ENCODE peak calls at places on chromosome 6, in seven cellular contexts. R, E, M, H, B, Q and C are unnamed samples.

GRCh38 chr6:148414836-148415235 is 72.2 kb downstream of the SASH1 start:
- DNase-seq in H (no peak), Q (no peak), M (peak; percentile 41), E (no peak), B (no peak), R (no peak), C (no peak)

GRCh38 chr6:28606424-28607391 is 81.0 kb downstream of the GPX5 start:
- DNase-seq in E (no peak), H (peak; percentile 25), Q (peak; percentile 81), M (no peak), R (no peak), B (peak; percentile 60), C (no peak)

GRCh38 chr6:5300206-5300764 is 39.0 kb downstream of the FARS2 start:
- DNase-seq in H (no peak), Q (no peak), M (no peak), B (no peak), E (no peak), R (no peak), C (no peak)

GRCh38 chr6:13664703-13665352 is 46.8 kb downstream of the RANBP9 start:
- DNase-seq in B (no peak), H (no peak), Q (no peak), R (no peak), E (no peak), M (no peak), C (no peak)

GRCh38 chr6:169527306-169527705 is 174.5 kb downstream of the WDR27 start:
- DNase-seq in M (no peak), Q (no peak), H (no peak), R (no peak), E (no peak), B (no peak), C (no peak)

GRCh38 chr6:90479603-90479926 is 107.3 kb downstream of the MAP3K7 start:
- DNase-seq in E (no peak), R (no peak), B (no peak), Q (no peak), H (no peak), M (no peak), C (no peak)

GRCh38 chr6:83038246-83038645 is 27.4 kb downstream of the UBE3D start:
- DNase-seq in H (no peak), M (no peak), R (no peak), E (no peak), Q (no peak), B (no peak), C (no peak)

GRCh38 chr6:85459224-85459901 is 9.5 kb downstream of the NT5E start:
- DNase-seq in M (peak; percentile 38), R (no peak), E (no peak), B (no peak), Q (no peak), H (no peak), C (no peak)

GRCh38 chr6:137159912-137160311 is 13.5 kb downstream of the IL22RA2 start:
- DNase-seq in Q (no peak), M (no peak), H (no peak), R (no peak), B (no peak), E (no peak), C (no peak)

GRCh38 chr6:80210618-80211017 is 104.1 kb downstream of the BCKDHB start:
- DNase-seq in H (no peak), B (no peak), M (no peak), E (no peak), Q (peak; percentile 92), R (no peak), C (no peak)

GRCh38 chr6:151068761-151069312 is 170.9 kb upstream of the AKAP12 start:
- DNase-seq in B (no peak), E (no peak), R (no peak), H (no peak), M (peak; percentile 72), Q (no peak), C (no peak)

GRCh38 chr6:151070666-151071065 is 169.1 kb upstream of the AKAP12 start:
- DNase-seq in E (no peak), R (no peak), Q (no peak), B (no peak), M (peak; percentile 56), H (no peak), C (no peak)

GRCh38 chr6:151067684-151068596 is 171.8 kb upstream of the AKAP12 start:
- DNase-seq in B (no peak), E (peak; percentile 64), M (peak; percentile 95), R (peak; percentile 94), Q (no peak), H (no peak), C (peak; percentile 90)

GRCh38 chr6:151069641-151070040 is 170.1 kb upstream of the AKAP12 start:
- DNase-seq in B (no peak), M (no peak), H (no peak), E (no peak), R (no peak), Q (no peak), C (no peak)

GRCh38 chr6:151071295-151071694 is 168.5 kb upstream of the AKAP12 start:
- DNase-seq in E (no peak), R (peak; percentile 67), H (no peak), M (peak; percentile 80), Q (peak; percentile 84), B (no peak), C (no peak)
- H3K4me3 ChIP-seq in E (no peak overlapping the region), R (no peak overlapping the region), H (no peak overlapping the region), M (no peak overlapping the region), Q (no peak overlapping the region), B (no peak overlapping the region), C (no peak overlapping the region)

GRCh38 chr6:36605560-36606391 is 11.6 kb downstream of the SRSF3 start:
- DNase-seq in R (no peak), E (no peak), Q (no peak), M (no peak), B (no peak), H (no peak), C (no peak)

GRCh38 chr6:36605102-36605501 is 10.9 kb downstream of the SRSF3 start:
- DNase-seq in H (no peak), E (no peak), Q (no peak), B (no peak), R (no peak), M (no peak), C (no peak)

GRCh38 chr6:36604090-36605060 is 10.2 kb downstream of the SRSF3 start:
- DNase-seq in R (no peak), E (peak; percentile 14), H (no peak), Q (no peak), M (no peak), B (no peak), C (no peak)

GRCh38 chr6:36600564-36601146 is 6.5 kb downstream of the SRSF3 start:
- DNase-seq in E (no peak), M (no peak), H (no peak), B (no peak), Q (no peak), R (no peak), C (no peak)

DNA sequence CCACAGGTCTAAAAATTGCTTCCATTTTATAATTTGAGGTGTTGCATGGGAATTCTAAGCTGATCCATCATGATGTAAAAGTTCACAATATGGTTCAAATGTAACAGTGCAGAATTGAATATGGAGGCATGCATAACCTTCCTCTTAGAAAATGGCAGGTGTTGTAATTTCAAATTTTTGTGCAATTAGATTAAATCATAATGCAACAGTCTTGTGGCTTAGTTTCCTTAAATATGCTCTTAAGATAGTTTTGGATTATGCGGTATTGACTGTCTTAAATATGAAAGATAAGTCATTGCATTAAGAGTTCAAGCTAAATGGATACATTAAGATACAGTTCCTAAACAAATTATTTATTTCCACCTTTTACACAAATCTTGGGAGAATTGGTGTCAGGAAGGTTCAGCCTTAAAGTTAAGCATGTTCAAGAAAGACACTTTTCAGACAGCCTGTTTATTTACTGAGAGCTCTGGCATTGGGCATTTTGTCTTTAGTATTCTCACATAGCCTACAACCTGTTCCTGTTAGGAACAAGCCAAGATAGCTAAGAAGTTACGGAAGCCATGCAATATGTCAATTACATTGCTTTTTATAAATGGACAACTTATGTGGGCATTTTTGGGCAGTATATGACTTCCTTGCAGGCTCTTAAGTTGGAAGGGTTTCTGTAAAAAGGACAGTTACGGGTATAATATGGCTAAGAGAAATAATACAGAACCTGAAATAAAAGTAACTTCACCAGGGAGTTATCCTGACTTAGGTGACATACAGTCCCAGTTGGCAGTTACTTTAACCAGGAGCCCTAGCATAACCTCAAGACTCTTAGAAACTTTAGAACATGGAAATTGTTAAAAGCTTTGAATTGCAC is 9.3 kb downstream of the SRSF3 start:
- DNase-seq in R (no peak), E (no peak), H (no peak), M (no peak), Q (no peak), B (no peak), C (no peak)
- H3K4me3 ChIP-seq in R (no peak overlapping the region), E (no peak overlapping the region), H (no peak overlapping the region), M (no peak overlapping the region), Q (no peak overlapping the region), B (no peak overlapping the region), C (no peak overlapping the region)

GRCh38 chr6:108562503-108562993 is 1.8 kb downstream of the FOXO3 start:
- DNase-seq in B (peak; percentile 28), R (peak; percentile 82), Q (peak; percentile 72), E (no peak), M (no peak), H (peak; percentile 76), C (peak; percentile 58)

GRCh38 chr6:108563292-108563691 is 2.6 kb downstream of the FOXO3 start:
- DNase-seq in R (no peak), M (no peak), B (no peak), Q (no peak), H (no peak), E (no peak), C (no peak)

GRCh38 chr6:108565091-108565766 is 4.5 kb downstream of the FOXO3 start:
- DNase-seq in M (no peak), E (no peak), B (no peak), H (no peak), Q (no peak), R (no peak), C (no peak)

GRCh38 chr6:108565893-108566292 is 5.2 kb downstream of the FOXO3 start:
- DNase-seq in R (peak; percentile 73), Q (no peak), M (no peak), H (no peak), B (no peak), E (no peak), C (no peak)

DNA sequence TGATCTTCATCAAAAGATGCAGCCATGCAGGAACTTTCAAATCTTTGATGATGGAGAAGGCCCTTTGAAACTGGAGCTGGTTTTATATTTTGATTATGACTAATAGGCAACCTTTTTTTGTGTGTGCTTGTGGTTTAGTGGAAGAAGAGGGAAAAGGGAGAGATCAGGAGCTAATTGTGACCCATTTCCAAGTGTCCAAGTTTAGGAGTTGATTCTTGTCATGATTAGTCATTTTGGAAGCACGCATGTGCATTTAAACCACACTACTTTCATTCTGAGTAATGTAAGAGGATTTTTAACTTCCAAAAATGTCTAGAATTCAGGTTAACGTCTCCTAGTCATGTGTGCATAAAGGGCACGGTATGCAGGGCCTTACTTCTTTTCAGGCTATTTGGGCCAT is 3.5 kb downstream of the FOXO3 start:
- DNase-seq in R (no peak), Q (no peak), B (no peak), M (peak; percentile 97), H (no peak), E (no peak), C (peak; percentile 87)
- H3K4me3 ChIP-seq in R (no peak overlapping the region), Q (no peak overlapping the region), B (no peak overlapping the region), M (no peak overlapping the region), H (peak overlapping the region; percentile 96), E (peak overlapping the region; percentile 92), C (no peak overlapping the region)

DNA sequence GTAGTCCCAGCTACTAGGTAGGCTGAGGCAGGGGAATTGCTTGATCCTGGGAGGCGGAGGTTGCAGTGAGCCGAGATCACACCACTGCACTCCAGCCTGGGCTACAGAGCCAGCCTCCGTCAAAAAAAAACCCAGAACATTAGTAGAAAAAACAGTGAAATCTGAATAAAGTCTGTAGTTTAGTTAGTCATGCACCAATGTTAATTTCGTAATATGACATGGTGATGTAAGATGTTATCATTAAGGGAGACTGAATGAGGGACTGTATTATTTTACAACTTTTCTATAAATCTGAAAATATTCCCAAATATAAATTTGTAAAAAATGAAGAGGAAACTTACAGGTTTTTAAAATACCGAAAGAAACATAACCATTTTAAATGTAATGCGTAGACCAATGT is 2.1 kb downstream of the GSTA4 start:
- DNase-seq in Q (no peak), E (no peak), R (no peak), M (no peak), B (no peak), H (no peak), C (no peak)
- H3K4me3 ChIP-seq in Q (no peak overlapping the region), E (no peak overlapping the region), R (no peak overlapping the region), M (no peak overlapping the region), B (no peak overlapping the region), H (no peak overlapping the region), C (no peak overlapping the region)